ENCODE peak calls at places on chromosome 4, in eight cellular contexts. One of them, this sample, is unnamed.
A peak's percentile ranks its signal among the peaks of the same experiment; 100 is the strongest.

GRCh38 chr4:163679189-163679588 is 184.7 kb downstream of the TMA16 start:
- DNase-seq in GM23248: peak; percentile 15
- DNase-seq in Peyer's patch: peak; percentile 27
- DNase-seq in cerebellar nuclear complex: no peak
- DNase-seq in kidney tubule cell: peak; percentile 17
- DNase-seq in NCI-H1417: no peak
- DNase-seq in hepatocyte: peak; percentile 13
- DNase-seq in COR-L47: no peak
- DNase-seq in this sample: no peak

GRCh38 chr4:118351851-118352827 is 664 bp downstream of the PRSS12 start:
- DNase-seq in GM23248: peak; percentile 50
- DNase-seq in Peyer's patch: no peak
- DNase-seq in cerebellar nuclear complex: no peak
- DNase-seq in kidney tubule cell: peak; percentile 16
- DNase-seq in NCI-H1417: peak; percentile 27
- DNase-seq in hepatocyte: peak; percentile 45
- DNase-seq in COR-L47: peak; percentile 66
- DNase-seq in this sample: peak; percentile 25

GRCh38 chr4:128571747-128572146 is 237.8 kb upstream of the JADE1 start:
- DNase-seq in GM23248: peak; percentile 93
- DNase-seq in Peyer's patch: no peak
- DNase-seq in cerebellar nuclear complex: no peak
- DNase-seq in kidney tubule cell: peak; percentile 95
- DNase-seq in NCI-H1417: no peak
- DNase-seq in hepatocyte: peak; percentile 56
- DNase-seq in COR-L47: no peak
- DNase-seq in this sample: peak; percentile 85

GRCh38 chr4:33323393-33323792 is 2603.2 kb downstream of the PCDH7 start:
- DNase-seq in GM23248: no peak
- DNase-seq in Peyer's patch: no peak
- DNase-seq in cerebellar nuclear complex: no peak
- DNase-seq in kidney tubule cell: no peak
- DNase-seq in NCI-H1417: no peak
- DNase-seq in hepatocyte: no peak
- DNase-seq in COR-L47: no peak
- DNase-seq in this sample: no peak

GRCh38 chr4:53365121-53365485 is 758 bp downstream of the SCFD2 start:
- DNase-seq in GM23248: peak; percentile 59
- DNase-seq in Peyer's patch: no peak
- DNase-seq in cerebellar nuclear complex: no peak
- DNase-seq in kidney tubule cell: peak; percentile 30
- DNase-seq in NCI-H1417: peak; percentile 12
- DNase-seq in hepatocyte: peak; percentile 18
- DNase-seq in COR-L47: no peak
- DNase-seq in this sample: peak; percentile 34

GRCh38 chr4:150593996-150594395 is 12.0 kb downstream of the MAB21L2 start:
- DNase-seq in GM23248: peak; percentile 30
- DNase-seq in Peyer's patch: no peak
- DNase-seq in cerebellar nuclear complex: no peak
- DNase-seq in kidney tubule cell: no peak
- DNase-seq in NCI-H1417: no peak
- DNase-seq in hepatocyte: no peak
- DNase-seq in COR-L47: peak; percentile 35
- DNase-seq in this sample: peak; percentile 5

GRCh38 chr4:66574145-66574978 is 904.1 kb upstream of the EPHA5 start:
- DNase-seq in GM23248: no peak
- DNase-seq in Peyer's patch: no peak
- DNase-seq in cerebellar nuclear complex: no peak
- DNase-seq in kidney tubule cell: peak; percentile 41
- DNase-seq in NCI-H1417: no peak
- DNase-seq in hepatocyte: peak; percentile 22
- DNase-seq in COR-L47: no peak
- DNase-seq in this sample: peak; percentile 90

GRCh38 chr4:107212565-107212964 is 176.5 kb upstream of the DKK2 start:
- DNase-seq in GM23248: no peak
- DNase-seq in Peyer's patch: no peak
- DNase-seq in cerebellar nuclear complex: no peak
- DNase-seq in kidney tubule cell: no peak
- DNase-seq in NCI-H1417: no peak
- DNase-seq in hepatocyte: no peak
- DNase-seq in COR-L47: no peak
- DNase-seq in this sample: no peak

GRCh38 chr4:81921757-81922159 is 450.1 kb upstream of the RASGEF1B start:
- DNase-seq in GM23248: no peak
- DNase-seq in Peyer's patch: no peak
- DNase-seq in cerebellar nuclear complex: no peak
- DNase-seq in kidney tubule cell: no peak
- DNase-seq in NCI-H1417: no peak
- DNase-seq in hepatocyte: no peak
- DNase-seq in COR-L47: peak; percentile 60
- DNase-seq in this sample: no peak

GRCh38 chr4:69843301-69843700 is 16.6 kb downstream of the SULT1E1 start:
- DNase-seq in GM23248: no peak
- DNase-seq in Peyer's patch: no peak
- DNase-seq in cerebellar nuclear complex: no peak
- DNase-seq in kidney tubule cell: no peak
- DNase-seq in NCI-H1417: no peak
- DNase-seq in hepatocyte: no peak
- DNase-seq in COR-L47: no peak
- DNase-seq in this sample: no peak

GRCh38 chr4:139921551-139922184 is 232.3 kb downstream of the MAML3 start:
- DNase-seq in GM23248: no peak
- DNase-seq in Peyer's patch: no peak
- DNase-seq in cerebellar nuclear complex: no peak
- DNase-seq in kidney tubule cell: no peak
- DNase-seq in NCI-H1417: peak; percentile 87
- DNase-seq in hepatocyte: no peak
- DNase-seq in COR-L47: peak; percentile 93
- DNase-seq in this sample: no peak

GRCh38 chr4:103012085-103012484 is 7.4 kb downstream of the SLC9B1 start:
- DNase-seq in GM23248: peak; percentile 87
- DNase-seq in Peyer's patch: no peak
- DNase-seq in cerebellar nuclear complex: no peak
- DNase-seq in kidney tubule cell: peak; percentile 63
- DNase-seq in NCI-H1417: no peak
- DNase-seq in hepatocyte: peak; percentile 59
- DNase-seq in COR-L47: no peak
- DNase-seq in this sample: peak; percentile 74

GRCh38 chr4:84481077-84481878 is 17.8 kb downstream of the NKX6-1 start:
- DNase-seq in GM23248: no peak
- DNase-seq in Peyer's patch: no peak
- DNase-seq in cerebellar nuclear complex: no peak
- DNase-seq in kidney tubule cell: no peak
- DNase-seq in NCI-H1417: no peak
- DNase-seq in hepatocyte: no peak
- DNase-seq in COR-L47: no peak
- DNase-seq in this sample: no peak

GRCh38 chr4:154516320-154516719 is 24.7 kb upstream of the DCHS2 start:
- DNase-seq in GM23248: no peak
- DNase-seq in Peyer's patch: no peak
- DNase-seq in cerebellar nuclear complex: no peak
- DNase-seq in kidney tubule cell: no peak
- DNase-seq in NCI-H1417: no peak
- DNase-seq in hepatocyte: no peak
- DNase-seq in COR-L47: no peak
- DNase-seq in this sample: no peak

GRCh38 chr4:186554890-186555827 is at the start of gene MTNR1A:
- DNase-seq in GM23248: peak; percentile 19
- DNase-seq in Peyer's patch: no peak
- DNase-seq in cerebellar nuclear complex: no peak
- DNase-seq in kidney tubule cell: peak; percentile 36
- DNase-seq in NCI-H1417: no peak
- DNase-seq in hepatocyte: peak; percentile 48
- DNase-seq in COR-L47: no peak
- DNase-seq in this sample: peak; percentile 58

GRCh38 chr4:99876946-99877345 is 17.3 kb downstream of the LAMTOR3 start:
- DNase-seq in GM23248: no peak
- DNase-seq in Peyer's patch: no peak
- DNase-seq in cerebellar nuclear complex: no peak
- DNase-seq in kidney tubule cell: peak; percentile 11
- DNase-seq in NCI-H1417: no peak
- DNase-seq in hepatocyte: no peak
- DNase-seq in COR-L47: no peak
- DNase-seq in this sample: peak; percentile 45

GRCh38 chr4:42331914-42332368 is 65.3 kb upstream of the SHISA3 start:
- DNase-seq in GM23248: peak; percentile 1
- DNase-seq in Peyer's patch: no peak
- DNase-seq in cerebellar nuclear complex: no peak
- DNase-seq in kidney tubule cell: peak; percentile 83
- DNase-seq in NCI-H1417: no peak
- DNase-seq in hepatocyte: peak; percentile 35
- DNase-seq in COR-L47: no peak
- DNase-seq in this sample: no peak

GRCh38 chr4:177005801-177006230 is 213.1 kb upstream of the VEGFC start:
- DNase-seq in GM23248: peak; percentile 82
- DNase-seq in Peyer's patch: no peak
- DNase-seq in cerebellar nuclear complex: no peak
- DNase-seq in kidney tubule cell: peak; percentile 92
- DNase-seq in NCI-H1417: no peak
- DNase-seq in hepatocyte: no peak
- DNase-seq in COR-L47: no peak
- DNase-seq in this sample: peak; percentile 73

GRCh38 chr4:82774711-82775171 is 23.9 kb downstream of the SCD5 start:
- DNase-seq in GM23248: peak; percentile 71
- DNase-seq in Peyer's patch: no peak
- DNase-seq in cerebellar nuclear complex: no peak
- DNase-seq in kidney tubule cell: peak; percentile 84
- DNase-seq in NCI-H1417: no peak
- DNase-seq in hepatocyte: no peak
- DNase-seq in COR-L47: no peak
- DNase-seq in this sample: peak; percentile 86

GRCh38 chr4:140243345-140243753 is 89.4 kb upstream of the MAML3 start:
- DNase-seq in GM23248: no peak
- DNase-seq in Peyer's patch: peak; percentile 32
- DNase-seq in cerebellar nuclear complex: no peak
- DNase-seq in kidney tubule cell: peak; percentile 58
- DNase-seq in NCI-H1417: peak; percentile 83
- DNase-seq in hepatocyte: peak; percentile 76
- DNase-seq in COR-L47: peak; percentile 83
- DNase-seq in this sample: no peak

GRCh38 chr4:7857993-7858392 is 81.7 kb downstream of the AFAP1 start:
- DNase-seq in GM23248: no peak
- DNase-seq in Peyer's patch: no peak
- DNase-seq in cerebellar nuclear complex: no peak
- DNase-seq in kidney tubule cell: no peak
- DNase-seq in NCI-H1417: no peak
- DNase-seq in hepatocyte: no peak
- DNase-seq in COR-L47: no peak
- DNase-seq in this sample: no peak

GRCh38 chr4:88630756-88631155 is 38.5 kb downstream of the HERC3 start:
- DNase-seq in GM23248: peak; percentile 93
- DNase-seq in Peyer's patch: no peak
- DNase-seq in cerebellar nuclear complex: no peak
- DNase-seq in kidney tubule cell: peak; percentile 63
- DNase-seq in NCI-H1417: no peak
- DNase-seq in hepatocyte: peak; percentile 35
- DNase-seq in COR-L47: no peak
- DNase-seq in this sample: peak; percentile 53

GRCh38 chr4:53010320-53010719 is 148.2 kb downstream of the RASL11B start:
- DNase-seq in GM23248: peak; percentile 37
- DNase-seq in Peyer's patch: no peak
- DNase-seq in cerebellar nuclear complex: no peak
- DNase-seq in kidney tubule cell: no peak
- DNase-seq in NCI-H1417: no peak
- DNase-seq in hepatocyte: peak; percentile 32
- DNase-seq in COR-L47: no peak
- DNase-seq in this sample: peak; percentile 71

GRCh38 chr4:7206385-7206784 is 14.0 kb downstream of the SORCS2 start:
- DNase-seq in GM23248: peak; percentile 91
- DNase-seq in Peyer's patch: no peak
- DNase-seq in cerebellar nuclear complex: no peak
- DNase-seq in kidney tubule cell: peak; percentile 78
- DNase-seq in NCI-H1417: no peak
- DNase-seq in hepatocyte: no peak
- DNase-seq in COR-L47: no peak
- DNase-seq in this sample: peak; percentile 83

GRCh38 chr4:64781737-64782326 is 372.6 kb upstream of the TECRL start:
- DNase-seq in GM23248: peak; percentile 42
- DNase-seq in Peyer's patch: no peak
- DNase-seq in cerebellar nuclear complex: no peak
- DNase-seq in kidney tubule cell: peak; percentile 63
- DNase-seq in NCI-H1417: peak; percentile 62
- DNase-seq in hepatocyte: peak; percentile 39
- DNase-seq in COR-L47: peak; percentile 9
- DNase-seq in this sample: peak; percentile 76

This sample was measured in astrocyte of the hippocampus.